ENCODE peak calls at places on chromosome 9, in four cellular contexts. F, V, Z and R are unnamed samples.

GRCh38 chr9:121774715-121775613 is 123.5 kb downstream of the DAB2IP start:
- DNase-seq in Z (no peak), V (no peak), F (peak), R (no peak)

GRCh38 chr9:130539473-130540223 is 39.7 kb upstream of the FUBP3 start:
- DNase-seq in Z (peak), F (no peak), V (no peak), R (no peak)

GRCh38 chr9:128921881-128922763 is 1.3 kb downstream of the PHYHD1 start:
- DNase-seq in Z (peak), V (no peak), F (peak), R (no peak)

GRCh38 chr9:503881-504852 is 289.5 kb downstream of the DOCK8 start:
- DNase-seq in V (peak), F (peak), Z (peak), R (peak)

GRCh38 chr9:7394007-7394774 is 405.4 kb downstream of the DMAC1 start:
- DNase-seq in V (no peak), F (no peak), Z (no peak), R (no peak)

GRCh38 chr9:115098226-115098965 is 19.6 kb downstream of the TNC start:
- DNase-seq in F (no peak), V (no peak), Z (no peak), R (no peak)

GRCh38 chr9:135053133-135053532 is 34.3 kb upstream of the OLFM1 start:
- DNase-seq in Z (no peak), F (no peak), V (no peak), R (no peak)

GRCh38 chr9:108786322-108786721 is 69.5 kb downstream of the ACTL7B start:
- DNase-seq in V (no peak), F (no peak), Z (peak), R (no peak)

GRCh38 chr9:21434202-21435014 is 5.8 kb upstream of the IFNA1 start:
- DNase-seq in F (no peak), Z (peak), V (peak), R (peak)

GRCh38 chr9:70390922-70391321 is 23.5 kb downstream of the KLF9 start:
- DNase-seq in Z (peak), F (no peak), V (no peak), R (no peak)

GRCh38 chr9:70389188-70389587 is 25.3 kb downstream of the KLF9 start:
- DNase-seq in Z (no peak), F (no peak), V (no peak), R (no peak)

GRCh38 chr9:70392850-70393249 is 21.6 kb downstream of the KLF9 start:
- DNase-seq in Z (no peak), F (no peak), V (no peak), R (no peak)

GRCh38 chr9:70389642-70390266 is 24.7 kb downstream of the KLF9 start:
- DNase-seq in V (no peak), Z (peak), F (no peak), R (no peak)

GRCh38 chr9:70392189-70392588 is 22.3 kb downstream of the KLF9 start:
- DNase-seq in V (no peak), F (no peak), Z (no peak), R (no peak)
- TF ChIP-seq CTCF in V (peak), F (no peak), Z (peak), R (no peak)

GRCh38 chr9:97468658-97469448 is 32.6 kb upstream of the TMOD1 start:
- DNase-seq in V (peak), Z (peak), F (peak), R (peak)

GRCh38 chr9:97475079-97475478 is 26.4 kb upstream of the TMOD1 start:
- DNase-seq in V (no peak), F (no peak), Z (peak), R (no peak)

GRCh38 chr9:97474373-97474925 is 27.0 kb upstream of the TMOD1 start:
- DNase-seq in Z (peak), V (no peak), F (no peak), R (no peak)

GRCh38 chr9:97473717-97474116 is 27.7 kb upstream of the TMOD1 start:
- DNase-seq in F (no peak), V (no peak), Z (no peak), R (no peak)

DNA sequence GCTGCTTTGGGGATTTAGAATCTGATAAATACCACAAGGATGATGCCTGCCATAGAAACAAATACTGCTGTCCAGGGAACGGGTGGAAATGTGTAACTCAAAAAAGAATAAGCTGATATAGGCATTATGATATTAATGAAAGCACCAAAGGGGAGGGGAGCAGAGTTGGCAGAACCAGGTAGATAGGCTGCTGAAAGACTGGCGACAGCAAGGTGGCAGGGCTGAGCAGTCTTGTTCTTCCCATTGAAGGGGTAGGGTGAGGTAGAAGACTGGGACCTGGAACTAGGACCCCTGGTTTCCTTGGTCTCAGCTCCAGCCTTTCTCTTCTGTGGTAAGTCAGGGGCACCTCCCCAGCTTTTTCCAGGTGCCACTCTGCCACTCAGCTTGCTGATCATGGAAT is 31.4 kb upstream of the TMOD1 start:
- DNase-seq in Z (no peak), F (no peak), V (no peak), R (peak)
- TF ChIP-seq CTCF in Z (peak), F (peak), V (peak), R (peak)

DNA sequence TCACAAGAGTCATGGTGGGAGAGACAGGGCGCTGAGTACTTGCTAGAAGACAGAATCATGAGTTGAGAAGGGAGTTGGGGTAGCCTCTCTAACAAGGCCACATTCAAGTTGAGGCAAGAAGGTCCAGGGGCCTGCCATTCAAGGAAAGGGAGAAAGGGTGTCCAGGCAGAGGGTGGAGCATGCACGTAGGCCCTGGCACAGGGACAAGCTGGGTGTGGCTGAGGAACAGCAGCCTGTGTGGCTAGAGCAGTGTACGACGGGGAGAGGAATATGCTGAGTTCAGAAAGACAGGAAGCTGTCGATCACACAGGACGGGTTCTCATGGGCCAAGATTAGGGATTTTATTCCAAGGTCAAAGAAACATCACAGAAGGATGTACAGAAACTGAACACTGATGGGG is 16.9 kb downstream of the CDK5RAP2 start:
- DNase-seq in Z (no peak), F (no peak), V (no peak), R (no peak)
- TF ChIP-seq CTCF in Z (no peak), F (no peak), V (no peak), R (no peak)

GRCh38 chr9:95574176-95574575 is 57.4 kb upstream of the PTCH1 start:
- DNase-seq in V (no peak), F (no peak), Z (no peak), R (no peak)
- TF ChIP-seq CTCF in V (peak), F (no peak), Z (no peak), R (no peak)